ENCODE peak calls at places on chromosomes 4 and X, in five cellular contexts. S is CD4-positive, CD25-positive, alpha-beta regulatory T cell; R is HepG2; J is naive thymus-derived CD4-positive, alpha-beta T cell; T is H9. P is an unnamed sample.

GRCh38 chr4:122450847-122451246 is 5.7 kb downstream of the IL2 start:
- DNase-seq in S (peak; percentile 10), R (peak; percentile 1), J (no peak), T (peak; percentile 82), P (no peak)

GRCh38 chr4:73608677-73609594 is 11.3 kb downstream of the RASSF6 start:
- DNase-seq in S (no peak), R (peak; percentile 81), J (no peak), T (no peak), P (no peak)

GRCh38 chr4:106529348-106530033 is 160.9 kb upstream of the GIMD1 start:
- DNase-seq in S (no peak), R (no peak), J (no peak), T (no peak), P (no peak)

GRCh38 chr4:17055788-17056187 is 157.3 kb upstream of the LDB2 start:
- DNase-seq in S (no peak), R (no peak), J (no peak), T (no peak), P (no peak)

GRCh38 chr4:153823483-153823882 is 34.6 kb upstream of the SFRP2 start:
- DNase-seq in S (no peak), R (no peak), J (no peak), T (no peak), P (no peak)

GRCh38 chrX:114611018-114611619 is 27.2 kb downstream of the HTR2C start:
- DNase-seq in S (peak; percentile 44), R (peak; percentile 3), J (peak; percentile 31), T (no peak), P (peak; percentile 68)

GRCh38 chr4:17580969-17581368 is 4.0 kb downstream of the LAP3 start:
- DNase-seq in S (no peak), R (no peak), J (no peak), T (no peak), P (no peak)

GRCh38 chrX:12972239-12972638 is 2.7 kb upstream of the TMSB4X start:
- DNase-seq in S (peak; percentile 52), R (no peak), J (no peak), T (no peak), P (no peak)

GRCh38 chrX:31715675-31716074 is 643.8 kb upstream of the FTHL17 start:
- DNase-seq in S (no peak), R (no peak), J (no peak), T (no peak), P (no peak)

GRCh38 chr4:78308517-78308916 is 243.1 kb upstream of the ANXA3 start:
- DNase-seq in S (no peak), R (no peak), J (no peak), T (no peak), P (no peak)

GRCh38 chr4:75490155-75490554 is 24.0 kb downstream of the RCHY1 start:
- DNase-seq in S (peak; percentile 5), R (no peak), J (no peak), T (no peak), P (no peak)

GRCh38 chr4:184028571-184028996 is 123.5 kb downstream of the STOX2 start:
- DNase-seq in S (peak; percentile 42), R (no peak), J (peak; percentile 27), T (no peak), P (no peak)

GRCh38 chrX:151391722-151392121 is 5.3 kb upstream of the VMA21 start:
- DNase-seq in S (no peak), R (no peak), J (no peak), T (peak; percentile 70), P (no peak)

GRCh38 chr4:28179126-28179525 is 1318.5 kb downstream of the STIM2 start:
- DNase-seq in S (no peak), R (no peak), J (no peak), T (no peak), P (no peak)

GRCh38 chr4:102683846-102684581 is 76.8 kb downstream of the MANBA start:
- DNase-seq in S (no peak), R (no peak), J (no peak), T (no peak), P (no peak)

DNA sequence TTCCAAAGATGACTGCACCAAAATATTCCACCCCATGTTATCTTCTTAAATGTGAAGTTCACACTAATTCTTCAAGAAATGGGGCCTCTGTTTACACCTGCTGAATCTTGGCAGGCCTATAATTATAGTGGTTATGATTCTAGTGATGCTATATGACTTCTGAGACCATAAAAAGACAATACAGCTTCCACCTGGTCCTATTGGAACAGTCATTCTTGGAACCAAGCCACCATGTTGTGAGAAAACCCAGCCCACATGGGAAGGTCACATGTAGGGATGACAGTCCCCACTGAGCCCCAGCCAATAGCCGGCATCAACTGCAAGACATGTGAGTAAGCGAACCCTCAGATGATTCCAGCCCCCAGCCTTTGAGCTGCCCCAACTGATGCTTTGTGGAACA is 587.5 kb downstream of the MID1IP1 start:
- DNase-seq in S (no peak), R (no peak), J (no peak), T (no peak), P (no peak)
- H3K27me3 ChIP-seq in S (no peaks in the 10 kb centered on the region), R (no peaks in the 10 kb centered on the region), J (no peaks in the 10 kb centered on the region), T (no peaks in the 10 kb centered on the region), P (no peaks in the 10 kb centered on the region)

GRCh38 chr4:37225778-37226177 is 18.8 kb upstream of the NWD2 start:
- DNase-seq in S (no peak), R (no peak), J (no peak), T (no peak), P (no peak)
- H3K27me3 ChIP-seq in S (no peaks in the 10 kb centered on the region), R (no peaks in the 10 kb centered on the region), J (no peaks in the 10 kb centered on the region), T (no peaks in the 10 kb centered on the region), P (no peaks in the 10 kb centered on the region)

DNA sequence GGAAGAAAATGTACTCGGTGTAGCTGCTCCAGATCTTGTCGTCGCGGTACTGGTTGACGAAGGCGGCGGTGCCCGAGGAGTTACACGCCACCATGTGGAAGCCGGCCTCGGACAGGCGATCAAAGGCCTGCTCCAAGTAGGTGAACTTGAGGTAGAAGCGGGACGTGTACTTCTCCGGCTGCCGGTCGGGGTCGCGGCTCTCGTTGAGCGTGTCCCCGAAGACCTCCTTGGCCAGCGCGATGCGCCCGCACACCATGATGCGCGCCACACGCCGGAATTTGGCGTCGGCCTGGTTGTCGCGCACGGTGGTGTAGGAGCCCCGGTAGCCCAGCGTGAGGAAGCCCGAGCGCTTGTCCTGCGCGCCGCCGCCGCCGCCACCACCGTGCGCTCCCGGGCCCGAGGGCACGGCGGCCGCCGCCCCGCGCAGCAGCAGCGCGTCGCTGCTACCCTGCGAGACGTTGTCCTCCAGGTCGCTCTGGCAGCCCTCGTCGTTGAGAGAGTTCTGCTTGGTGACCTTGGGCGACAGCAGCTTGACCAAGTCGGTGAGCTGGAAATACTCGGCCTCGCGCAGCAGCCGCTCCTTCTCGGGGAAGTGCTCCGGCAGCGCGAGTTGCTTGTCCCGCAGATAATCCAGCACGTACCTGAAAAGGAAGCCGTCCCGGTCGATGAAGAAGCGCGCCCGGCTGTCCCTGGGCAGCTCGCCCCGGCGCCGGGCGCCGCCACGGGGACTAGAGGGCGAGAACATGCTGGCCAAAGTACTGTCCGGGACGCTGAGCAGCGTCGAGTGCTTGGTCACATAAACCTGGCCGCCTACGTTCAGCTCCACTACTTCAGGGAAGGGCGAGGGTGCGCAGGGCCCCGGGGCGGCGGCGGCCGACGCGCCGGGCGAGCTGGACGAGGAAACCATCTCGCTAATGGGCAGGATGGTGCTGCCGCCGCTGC is 775 bp downstream of the KCTD8 start:
- DNase-seq in S (peak; percentile 1), R (no peak), J (no peak), T (peak; percentile 70), P (peak; percentile 51)
- H3K27me3 ChIP-seq in S (peaks cover 17% of the 10 kb centered on the region), R (no peaks in the 10 kb centered on the region), J (peaks cover 11% of the 10 kb centered on the region), T (no peaks in the 10 kb centered on the region), P (no peaks in the 10 kb centered on the region)

DNA sequence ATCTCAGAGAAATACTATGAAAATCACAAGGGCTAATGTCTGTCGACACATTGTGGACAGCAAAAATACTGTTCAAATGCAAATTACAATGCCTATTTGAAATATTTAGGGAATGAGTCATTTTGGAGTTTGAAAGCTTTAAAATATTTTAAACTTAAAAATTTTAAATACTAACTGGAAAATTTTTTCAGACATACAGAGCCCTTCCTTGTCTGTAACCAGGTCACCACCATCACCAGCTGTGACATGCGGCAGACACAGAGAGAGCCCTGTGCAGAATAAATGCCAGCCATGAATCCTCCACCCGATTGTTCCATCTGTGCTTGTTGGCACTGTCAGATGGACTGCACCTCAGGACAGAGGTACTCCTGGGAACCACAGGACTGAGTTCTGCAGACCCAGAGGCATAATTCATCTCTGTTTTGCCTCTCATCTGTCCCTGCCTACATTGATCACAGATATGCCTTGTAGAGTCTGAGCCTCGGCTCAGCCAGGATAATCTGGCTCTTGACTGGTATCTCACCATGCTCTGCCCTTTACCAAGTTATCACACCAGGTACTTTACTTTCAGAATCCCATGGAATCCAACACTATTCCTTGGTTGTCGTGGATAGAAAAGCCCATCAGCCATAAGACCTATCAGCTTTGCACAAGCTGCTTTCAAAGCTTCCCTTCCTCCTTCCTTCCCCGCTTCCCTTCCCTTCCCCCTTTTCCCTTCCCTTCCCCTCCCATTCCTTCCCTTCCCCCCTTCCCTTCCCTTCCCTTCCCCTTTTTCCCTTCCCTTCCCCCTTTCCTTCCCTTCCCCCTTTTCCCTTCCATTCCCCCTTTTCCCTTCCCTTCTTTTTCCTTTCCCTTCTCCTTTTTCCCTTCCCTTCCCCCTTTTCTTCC is 67.2 kb downstream of the TBC1D9 start:
- DNase-seq in S (no peak), R (no peak), J (no peak), T (no peak), P (no peak)
- H3K27me3 ChIP-seq in S (no peaks in the 10 kb centered on the region), R (no peaks in the 10 kb centered on the region), J (no peaks in the 10 kb centered on the region), T (peaks cover 15% of the 10 kb centered on the region), P (no peaks in the 10 kb centered on the region)

GRCh38 chr4:41361831-41362646 is 105.3 kb downstream of the UCHL1 start:
- DNase-seq in S (no peak), R (no peak), J (no peak), T (peak; percentile 34), P (no peak)
- H3K27me3 ChIP-seq in S (peaks cover 13% of the 10 kb centered on the region), R (peaks cover 5% of the 10 kb centered on the region), J (no peaks in the 10 kb centered on the region), T (peaks cover 48% of the 10 kb centered on the region), P (no peaks in the 10 kb centered on the region)

GRCh38 chr4:136784326-136784725 is 748.0 kb downstream of the PCDH18 start:
- DNase-seq in S (no peak), R (no peak), J (no peak), T (no peak), P (no peak)
- H3K27me3 ChIP-seq in S (no peaks in the 10 kb centered on the region), R (no peaks in the 10 kb centered on the region), J (no peaks in the 10 kb centered on the region), T (no peaks in the 10 kb centered on the region), P (no peaks in the 10 kb centered on the region)

GRCh38 chrX:100410083-100410590 is at the start of gene PCDH19:
- DNase-seq in S (peak; percentile 24), R (no peak), J (peak; percentile 18), T (peak; percentile 86), P (peak; percentile 55)
- H3K27me3 ChIP-seq in S (peaks cover 13% of the 10 kb centered on the region), R (no peaks in the 10 kb centered on the region), J (no peaks in the 10 kb centered on the region), T (peaks cover 56% of the 10 kb centered on the region), P (no peaks in the 10 kb centered on the region)

DNA sequence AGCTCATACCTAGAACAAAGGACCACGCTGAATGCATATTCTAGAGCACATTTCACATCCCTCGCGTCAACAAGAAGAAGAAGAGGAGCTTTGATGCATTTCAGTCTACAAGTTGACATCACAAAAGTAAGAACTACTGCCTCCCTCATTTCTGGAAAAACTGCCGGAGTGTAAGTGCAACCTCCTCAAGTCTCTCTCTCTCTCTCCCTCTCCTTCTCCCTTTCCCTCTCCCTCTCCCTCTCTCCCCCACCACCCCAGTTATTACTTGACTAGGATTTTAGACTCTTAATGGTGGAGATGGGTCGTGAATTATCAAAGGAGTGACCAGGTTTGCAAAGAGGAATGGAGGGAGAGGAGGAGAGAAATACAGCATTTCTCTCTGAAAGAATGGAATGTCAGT is 1.4 kb upstream of the IRS4 start:
- DNase-seq in S (no peak), R (no peak), J (no peak), T (no peak), P (no peak)
- H3K27me3 ChIP-seq in S (no peaks in the 10 kb centered on the region), R (no peaks in the 10 kb centered on the region), J (no peaks in the 10 kb centered on the region), T (peaks cover 16% of the 10 kb centered on the region), P (no peaks in the 10 kb centered on the region)

P was measured in Peyer's patch.